ENCODE peak calls at places on chromosomes 13 and 19, in ten cellular contexts. T is lower leg skin, P is tibial nerve, S is uterus, N is IMR-90, J is spleen, K is H54, F is ovary, Y is GM12878, B is gastrocnemius medialis. C is an unnamed sample.

GRCh38 chr13:86900906-86901305 is 770.3 kb upstream of the SLITRK5 start:
- DNase-seq in P (no peak), T (no peak), B (no peak), N (no peak), F (no peak), S (no peak), J (no peak), K (no peak), Y (no peak), C (no peak)

GRCh38 chr19:53160350-53160749 is 1.5 kb upstream of the ZNF347 start:
- DNase-seq in F (no peak), B (no peak), S (no peak), N (no peak), J (no peak), P (no peak), T (no peak), Y (no peak), K (no peak), C (no peak)

GRCh38 chr13:45055902-45056648 is 64.2 kb upstream of the GTF2F2 start:
- DNase-seq in K (no peak), P (peak; percentile 14), N (peak; percentile 56), S (peak; percentile 50), Y (no peak), F (peak; percentile 28), T (peak; percentile 31), J (no peak), B (no peak), C (no peak)

GRCh38 chr13:94218537-94218936 is 260.9 kb downstream of the DCT start:
- DNase-seq in N (no peak), J (no peak), F (no peak), Y (no peak), B (no peak), S (no peak), T (no peak), P (no peak), K (no peak), C (no peak)

GRCh38 chr13:55577847-55578210 is 1562.9 kb upstream of the PRR20A start:
- DNase-seq in N (no peak), P (no peak), Y (no peak), S (no peak), J (no peak), F (no peak), K (no peak), B (no peak), T (no peak), C (no peak)

GRCh38 chr13:45325806-45326205 is 15.2 kb downstream of the TPT1 start:
- DNase-seq in T (no peak), F (no peak), P (peak; percentile 31), K (peak; percentile 42), Y (no peak), J (no peak), S (peak; percentile 28), N (peak; percentile 97), B (peak; percentile 70), C (no peak)

GRCh38 chr19:29560313-29561075 is 34.7 kb downstream of the VSTM2B start:
- DNase-seq in T (no peak), F (no peak), J (no peak), K (no peak), P (no peak), S (no peak), B (no peak), N (no peak), Y (no peak), C (no peak)

GRCh38 chr13:83229574-83230300 is 652.5 kb downstream of the SLITRK1 start:
- DNase-seq in J (no peak), F (no peak), N (peak; percentile 40), K (no peak), S (no peak), T (no peak), P (no peak), Y (no peak), B (no peak), C (no peak)

GRCh38 chr19:13062317-13062716 is 40.3 kb downstream of the LYL1 start:
- DNase-seq in S (no peak), F (no peak), P (no peak), B (no peak), N (no peak), J (no peak), T (no peak), Y (no peak), K (no peak), C (no peak)

GRCh38 chr19:13058951-13059660 is 43.6 kb downstream of the LYL1 start:
- DNase-seq in J (no peak), F (no peak), S (no peak), P (peak; percentile 49), B (peak; percentile 55), K (no peak), T (no peak), N (no peak), Y (no peak), C (no peak)

GRCh38 chr19:13063461-13064091 is 39.1 kb downstream of the LYL1 start:
- DNase-seq in P (no peak), Y (no peak), B (peak; percentile 88), F (no peak), T (no peak), N (no peak), S (no peak), K (no peak), J (no peak), C (no peak)

GRCh38 chr19:13060233-13060963 is 42.3 kb downstream of the LYL1 start:
- DNase-seq in J (no peak), F (peak; percentile 72), N (no peak), T (no peak), P (no peak), S (no peak), K (peak; percentile 94), Y (no peak), B (no peak), C (no peak)

DNA sequence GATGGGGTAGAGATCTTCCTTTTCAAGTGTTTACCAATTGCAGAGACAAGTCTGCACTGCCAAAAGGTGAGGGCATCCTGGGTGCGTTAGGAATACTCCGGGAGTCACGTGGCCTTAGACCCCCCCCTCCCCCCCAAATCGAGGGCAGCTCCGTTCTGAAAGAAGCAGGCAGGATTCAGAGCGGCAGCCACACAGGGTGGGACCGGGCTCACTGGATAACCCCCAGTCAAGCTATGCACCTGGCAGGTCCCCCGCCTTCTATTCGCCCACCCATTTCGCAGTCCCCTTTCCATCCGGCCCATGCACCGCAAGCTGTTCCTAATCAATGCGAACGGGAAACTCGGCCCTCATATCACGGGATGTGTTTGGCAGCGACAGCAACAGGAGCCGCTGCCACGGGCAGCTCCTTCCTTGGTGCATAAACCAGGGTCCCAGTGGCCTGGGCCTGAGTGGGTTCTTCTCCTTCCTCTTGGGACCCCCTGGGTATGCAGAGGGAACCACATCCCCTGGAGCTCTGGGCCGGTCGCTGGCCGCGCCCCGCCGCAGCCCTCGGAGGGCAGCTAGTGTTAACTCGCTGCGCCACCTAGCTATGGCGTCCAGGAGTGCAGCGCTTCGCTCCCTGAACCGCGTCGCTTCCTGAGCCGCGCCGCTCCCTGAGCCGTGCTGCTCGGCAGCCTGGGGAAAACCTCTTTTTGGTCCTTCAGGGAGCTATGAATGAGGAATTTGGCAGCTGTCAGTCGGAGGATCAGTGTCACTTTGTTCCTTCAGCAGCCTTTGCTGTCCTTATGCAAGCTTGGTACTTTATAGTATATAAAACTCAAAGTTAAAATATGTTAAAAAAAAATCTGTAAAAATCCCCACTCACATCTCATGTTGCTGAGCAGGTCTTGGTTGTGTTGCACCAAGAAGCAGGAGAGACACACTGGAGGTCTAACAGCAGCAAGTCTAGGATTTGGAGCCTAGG is 41.4 kb downstream of the LYL1 start:
- DNase-seq in B (peak; percentile 72), T (peak; percentile 78), S (peak; percentile 83), Y (peak; percentile 11), F (peak; percentile 89), P (peak; percentile 94), J (peak; percentile 95), N (peak; percentile 69), K (peak; percentile 78), C (peak; percentile 90)
- TF ChIP-seq POLR2A in B (no peak), T (no peak), S (no peak), Y (no peak), F (peak; percentile 40), P (no peak), J (no peak), N (no peak), K (no peak), C (no peak)

GRCh38 chr19:49125025-49125731 is 5.8 kb downstream of the PPFIA3 start:
- DNase-seq in F (no peak), T (no peak), S (no peak), K (no peak), N (no peak), B (no peak), J (no peak), P (no peak), Y (no peak), C (no peak)
- TF ChIP-seq POLR2A in F (no peak), T (no peak), S (no peak), K (no peak), N (no peak), B (no peak), J (no peak), P (no peak), Y (no peak), C (no peak)

DNA sequence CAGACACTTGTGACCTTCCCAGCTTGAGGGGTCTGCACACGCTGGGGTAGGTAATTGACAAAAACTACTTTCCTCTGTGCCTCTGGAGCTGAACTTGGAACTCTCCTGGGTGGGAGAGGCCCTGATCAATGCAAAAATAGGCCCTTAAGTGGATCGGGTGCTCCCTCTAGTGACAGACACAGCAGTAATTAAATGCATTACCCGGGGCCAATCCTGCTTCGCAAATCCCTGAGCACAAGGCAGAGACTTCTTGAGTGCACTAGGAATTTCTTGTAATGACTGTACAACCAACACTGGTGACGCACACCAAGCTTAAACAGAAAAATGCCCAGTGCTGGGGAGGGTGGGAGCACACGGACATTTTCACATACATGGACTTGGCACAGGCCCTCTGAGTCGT is 10.6 kb upstream of the UBE2S start:
- DNase-seq in J (no peak), P (peak; percentile 54), S (no peak), B (no peak), Y (no peak), T (peak; percentile 30), N (peak; percentile 91), F (no peak), K (peak; percentile 95), C (peak; percentile 84)
- TF ChIP-seq POLR2A in J (no peak), P (no peak), S (no peak), B (no peak), Y (no peak), T (no peak), N (peak; percentile 26), F (no peak), K (no peak), C (no peak)

DNA sequence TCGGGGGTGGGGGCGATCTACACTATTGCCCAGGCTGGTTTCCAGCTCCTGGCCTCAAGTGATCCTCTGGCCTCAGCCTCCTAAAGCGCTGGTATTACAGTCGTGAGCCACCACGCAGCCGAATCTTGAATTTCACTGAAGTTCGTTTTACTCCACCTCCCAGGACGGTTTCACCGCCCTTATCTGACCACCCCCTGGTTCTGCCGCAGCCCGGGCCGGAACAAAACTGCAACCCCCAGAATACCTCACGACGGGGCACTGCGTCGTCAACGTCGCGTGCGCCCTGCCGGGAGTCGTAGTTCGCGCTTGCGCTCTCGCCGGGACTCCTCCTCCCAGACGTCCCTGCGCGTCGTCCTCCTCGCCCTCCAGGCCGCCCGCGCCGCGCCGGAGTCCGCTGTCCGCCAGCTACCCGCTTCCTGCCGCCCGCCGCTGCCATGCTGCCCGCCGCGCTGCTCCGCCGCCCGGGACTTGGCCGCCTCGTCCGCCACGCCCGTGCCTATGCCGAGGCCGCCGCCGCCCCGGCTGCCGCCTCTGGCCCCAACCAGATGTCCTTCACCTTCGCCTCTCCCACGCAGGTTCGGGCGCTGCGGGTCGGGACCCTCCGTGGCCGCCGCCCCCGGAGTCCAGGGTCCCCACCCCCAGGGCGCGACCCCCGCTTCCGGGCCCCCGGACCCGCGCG is at the start of gene ATP5F1D:
- DNase-seq in F (peak; percentile 93), N (peak; percentile 95), S (peak; percentile 93), P (peak; percentile 86), B (peak; percentile 93), K (peak; percentile 98), T (peak; percentile 91), J (peak; percentile 98), Y (peak; percentile 80), C (peak; percentile 98)
- TF ChIP-seq POLR2A in F (peak; percentile 60), N (peak; percentile 56), S (peak; percentile 75), P (no peak), B (peak; percentile 97), K (peak; percentile 86), T (no peak), J (peak; percentile 25), Y (peak; percentile 77), C (peak; percentile 72)

C was measured in erythroblast.